ENCODE peak calls at places on chromosomes 6 and 20, in four cellular contexts. I is fibroblast of pulmonary artery, U is epithelial cell of proximal tubule, W is fibroblast of the aortic adventitia. H is an unnamed sample.

GRCh38 chr6:75296811-75297779 is 12.5 kb upstream of the TMEM30A start:
- DNase-seq in I (peak; percentile 79), U (no peak), W (peak; percentile 81), H (peak; percentile 70)

GRCh38 chr6:142463988-142464387 is 162.2 kb downstream of the ADGRG6 start:
- DNase-seq in I (no peak), U (no peak), W (no peak), H (no peak)

GRCh38 chr6:13667655-13668054 is 44.0 kb downstream of the RANBP9 start:
- DNase-seq in I (peak; percentile 31), U (no peak), W (no peak), H (peak; percentile 23)

GRCh38 chr6:106387875-106388274 is 27.4 kb downstream of the CRYBG1 start:
- DNase-seq in I (no peak), U (no peak), W (no peak), H (no peak)

GRCh38 chr6:96391776-96392175 is 129.8 kb upstream of the UFL1 start:
- DNase-seq in I (no peak), U (no peak), W (no peak), H (peak; percentile 6)

GRCh38 chr6:44256291-44257006 is 879 bp downstream of the SLC35B2 start:
- DNase-seq in I (no peak), U (no peak), W (no peak), H (no peak)

GRCh38 chr20:57287007-57287810 is 20.8 kb upstream of the BMP7 start:
- DNase-seq in I (no peak), U (no peak), W (no peak), H (no peak)

GRCh38 chr6:141988954-141989705 is 143.6 kb upstream of the GJE1 start:
- DNase-seq in I (peak; percentile 84), U (peak; percentile 64), W (peak; percentile 83), H (peak; percentile 85)

GRCh38 chr6:88680654-88681053 is 282.8 kb downstream of the RNGTT start:
- DNase-seq in I (no peak), U (no peak), W (no peak), H (no peak)

GRCh38 chr6:169568314-169569087 is 133.3 kb downstream of the WDR27 start:
- DNase-seq in I (no peak), U (no peak), W (no peak), H (no peak)

GRCh38 chr20:63744574-63745423 is 5.2 kb downstream of the SLC2A4RG start:
- DNase-seq in I (no peak), U (no peak), W (no peak), H (no peak)

GRCh38 chr20:63232235-63233060 is 3.3 kb upstream of the BIRC7 start:
- DNase-seq in I (peak; percentile 69), U (peak; percentile 91), W (peak; percentile 85), H (peak; percentile 71)

GRCh38 chr6:74087898-74088297 is 391.9 kb downstream of the CD109 start:
- DNase-seq in I (peak; percentile 46), U (no peak), W (peak; percentile 44), H (peak; percentile 9)

GRCh38 chr20:22861990-22862389 is 173.1 kb upstream of the SSTR4 start:
- DNase-seq in I (peak; percentile 15), U (no peak), W (no peak), H (peak; percentile 45)

GRCh38 chr6:148414836-148415235 is 72.2 kb downstream of the SASH1 start:
- DNase-seq in I (peak; percentile 85), U (peak; percentile 43), W (peak; percentile 87), H (peak; percentile 71)

GRCh38 chr6:17081860-17082508 is 19.9 kb upstream of the STMND1 start:
- DNase-seq in I (no peak), U (no peak), W (no peak), H (no peak)

GRCh38 chr6:86030875-86031274 is 388.2 kb upstream of the SYNCRIP start:
- DNase-seq in I (no peak), U (no peak), W (no peak), H (no peak)

GRCh38 chr6:159044899-159045727 is at the start of gene TAGAP:
- DNase-seq in I (no peak), U (no peak), W (no peak), H (peak; percentile 12)

GRCh38 chr6:170437719-170438401 is 115.2 kb downstream of the PSMB1 start:
- DNase-seq in I (no peak), U (no peak), W (no peak), H (no peak)

GRCh38 chr20:52031206-52031573 is 160.4 kb downstream of the ZFP64 start:
- DNase-seq in I (no peak), U (no peak), W (no peak), H (no peak)

GRCh38 chr6:40947876-40948514 is 91.0 kb downstream of the UNC5CL start:
- DNase-seq in I (peak; percentile 65), U (peak; percentile 56), W (peak; percentile 76), H (peak; percentile 70)

GRCh38 chr6:106477790-106478189 is 117.3 kb downstream of the CRYBG1 start:
- DNase-seq in I (no peak), U (no peak), W (no peak), H (peak; percentile 25)

GRCh38 chr20:35297153-35297552 is 4.9 kb upstream of the FAM83C start:
- DNase-seq in I (no peak), U (no peak), W (no peak), H (no peak)

GRCh38 chr6:15475261-15475660 is 187.6 kb downstream of the DTNBP1 start:
- DNase-seq in I (no peak), U (no peak), W (no peak), H (no peak)

GRCh38 chr6:122869437-122870024 is 80.5 kb downstream of the SMPDL3A start:
- DNase-seq in I (peak; percentile 71), U (peak; percentile 12), W (peak; percentile 63), H (peak; percentile 77)

GRCh38 chr20:658202-658601 is 5.2 kb upstream of the SRXN1 start:
- DNase-seq in I (no peak), U (no peak), W (no peak), H (no peak)

GRCh38 chr6:484086-484728 is 92.7 kb downstream of the IRF4 start:
- DNase-seq in I (peak; percentile 10), U (no peak), W (peak; percentile 30), H (peak; percentile 69)

DNA sequence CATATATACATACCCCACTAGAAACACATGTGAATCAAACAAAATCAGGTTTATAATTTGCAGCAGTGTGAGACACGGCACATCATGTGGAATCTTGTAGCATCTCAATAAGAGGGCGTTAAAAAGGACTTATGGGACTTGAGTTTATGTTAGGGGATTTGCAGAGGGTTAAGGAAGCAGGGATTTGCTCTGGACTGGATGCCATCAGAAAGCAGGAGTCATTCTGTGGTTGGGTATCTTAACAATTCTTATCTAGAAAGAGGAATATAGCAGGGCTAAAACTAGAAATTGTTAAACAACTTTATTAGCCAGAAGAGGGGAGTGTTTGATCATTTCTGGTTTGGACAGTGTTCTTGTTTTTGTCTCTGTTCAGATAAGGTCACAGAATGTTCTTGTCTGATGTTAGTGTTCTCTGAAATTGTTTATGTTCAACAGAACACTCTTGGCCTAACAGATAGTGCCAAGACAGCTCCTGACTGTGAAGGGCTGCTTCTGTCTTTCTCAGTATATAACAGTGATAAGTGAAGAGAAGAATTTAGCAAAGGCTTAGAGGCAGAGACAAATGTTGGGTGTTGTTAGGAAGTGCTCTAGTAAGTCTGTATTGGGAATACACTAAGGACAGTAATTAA is 39.2 kb downstream of the LIN28B start:
- DNase-seq in I (peak; percentile 30), U (no peak), W (peak; percentile 53), H (peak; percentile 50)
- TF ChIP-seq CTCF in I (no peak), U (no peak), W (no peak), H (peak; percentile 7)

GRCh38 chr6:43180985-43181384 is 1.0 kb upstream of the CUL9 start:
- DNase-seq in I (no peak), U (no peak), W (no peak), H (no peak)
- H3K4me3 ChIP-seq in I (no peak overlapping the region), U (no peak overlapping the region), W (no peak overlapping the region), H (no peak overlapping the region)

GRCh38 chr6:63805345-63805744 is 169.7 kb downstream of the PHF3 start:
- DNase-seq in I (no peak), U (no peak), W (no peak), H (no peak)

GRCh38 chr6:63803371-63803770 is 167.8 kb downstream of the PHF3 start:
- DNase-seq in I (no peak), U (no peak), W (no peak), H (no peak)

GRCh38 chr6:63804381-63804956 is 168.9 kb downstream of the PHF3 start:
- DNase-seq in I (peak; percentile 84), U (peak; percentile 51), W (peak; percentile 82), H (peak; percentile 90)

GRCh38 chr6:63799813-63800212 is 164.2 kb downstream of the PHF3 start:
- DNase-seq in I (no peak), U (no peak), W (no peak), H (no peak)

GRCh38 chr6:63802606-63803206 is 167.1 kb downstream of the PHF3 start:
- DNase-seq in I (peak; percentile 65), U (no peak), W (peak; percentile 64), H (peak; percentile 42)
- TF ChIP-seq CTCF in I (peak; percentile 81), U (peak; percentile 77), W (peak; percentile 77), H (peak; percentile 69)

GRCh38 chr6:42110683-42111082 is 31.7 kb downstream of the C6orf132 start:
- DNase-seq in I (no peak), U (no peak), W (no peak), H (no peak)
- H3K4me3 ChIP-seq in I (no peak overlapping the region), U (no peak overlapping the region), W (no peak overlapping the region), H (no peak overlapping the region)